ENCODE peak calls at places on chromosomes 5 and 9, in six cellular contexts. I, K, R, B, N and S are unnamed samples.
A peak's percentile ranks its signal among the peaks of the same experiment; 100 is the strongest.

GRCh38 chr9:126502417-126503332 is 111.1 kb upstream of the LMX1B start:
- DNase-seq in B (no peak), K (no peak), N (no peak), R (no peak), I (no peak), S (peak; percentile 77)

GRCh38 chr9:108083160-108083559 is 593.6 kb upstream of the KLF4 start:
- DNase-seq in I (no peak), N (no peak), R (no peak), K (no peak), B (no peak), S (no peak)

GRCh38 chr5:65041296-65042158 is 272.8 kb downstream of the CWC27 start:
- DNase-seq in N (no peak), I (no peak), R (peak; percentile 25), K (no peak), B (no peak), S (no peak)

GRCh38 chr5:29853711-29854110 is 1339.8 kb upstream of the CDH6 start:
- DNase-seq in I (no peak), B (no peak), N (no peak), R (no peak), K (no peak), S (no peak)

GRCh38 chr5:153824909-153825308 is 213.8 kb downstream of the FAM114A2 start:
- DNase-seq in R (no peak), B (no peak), I (no peak), K (no peak), N (no peak), S (no peak)

GRCh38 chr9:88280816-88281382 is 107.3 kb upstream of the SPIN1 start:
- DNase-seq in R (no peak), B (no peak), I (no peak), N (no peak), K (no peak), S (no peak)

GRCh38 chr9:108468364-108468763 is 387.4 kb downstream of the ACTL7B start:
- DNase-seq in K (peak; percentile 43), I (peak; percentile 10), B (no peak), R (no peak), N (no peak), S (no peak)

GRCh38 chr9:108963459-108964143 is 29.4 kb downstream of the ABITRAM start:
- DNase-seq in N (no peak), I (no peak), R (peak; percentile 39), K (no peak), B (no peak), S (no peak)

GRCh38 chr5:6593148-6594016 is 39.5 kb downstream of the NSUN2 start:
- DNase-seq in K (no peak), B (no peak), N (no peak), I (no peak), R (no peak), S (no peak)

GRCh38 chr9:124527781-124528180 is 20.6 kb upstream of the NR5A1 start:
- DNase-seq in B (peak; percentile 51), N (no peak), R (no peak), K (no peak), I (no peak), S (no peak)

GRCh38 chr5:72184408-72184807 is 77.1 kb downstream of the MAP1B start:
- DNase-seq in K (no peak), I (no peak), R (no peak), B (no peak), N (no peak), S (no peak)

GRCh38 chr5:14998494-14998893 is 126.9 kb upstream of the ANKH start:
- DNase-seq in I (no peak), B (no peak), K (no peak), N (no peak), R (no peak), S (no peak)